ENCODE peak calls at places on chromosomes 12 and 14, in ten cellular contexts. H is IMR-90; Z is ACHN; A is neuronal stem cell; X is mucosa of descending colon; D is stimulated activated CD4-positive, alpha-beta T cell treated with anti-CD3 and anti-CD28 coated beads, Interleukin-2, amount 100 ng/mL, for 48 hours; C is AML-193; N is T-helper 2 cell; Q is SW480; W is Panc1. U is an unnamed sample.

GRCh38 chr14:34129927-34130552 is 179.2 kb upstream of the EGLN3 start:
- DNase-seq in H (no peak), Z (no peak), A (no peak), X (no peak), D (no peak), C (no peak), N (no peak), Q (no peak), W (no peak), U (no peak)

GRCh38 chr14:82796081-82796480 is 1262.4 kb upstream of the SEL1L start:
- DNase-seq in H (no peak), Z (no peak), A (peak), X (no peak), D (no peak), C (no peak), N (no peak), Q (no peak), W (no peak), U (no peak)

GRCh38 chr12:1811281-1811947 is 9.0 kb upstream of the LRTM2 start:
- DNase-seq in H (peak), Z (no peak), A (no peak), X (no peak), D (no peak), C (peak), N (no peak), Q (peak), W (no peak), U (no peak)

GRCh38 chr12:11067514-11067913 is 5.4 kb upstream of the TAS2R46 start:
- DNase-seq in H (peak), Z (no peak), A (no peak), X (peak), D (no peak), C (no peak), N (no peak), Q (no peak), W (no peak), U (no peak)

GRCh38 chr14:71339650-71340415 is 432.6 kb downstream of the PCNX1 start:
- DNase-seq in H (no peak), Z (no peak), A (no peak), X (peak), D (no peak), C (no peak), N (no peak), Q (no peak), W (no peak), U (no peak)

GRCh38 chr12:112419269-112420133 is 754 bp downstream of the PTPN11 start:
- DNase-seq in H (peak), Z (peak), A (peak), X (peak), D (no peak), C (peak), N (no peak), Q (peak), W (no peak), U (peak)

GRCh38 chr12:109609256-109609821 is 35.7 kb downstream of the MVK start:
- DNase-seq in H (no peak), Z (no peak), A (no peak), X (no peak), D (no peak), C (no peak), N (no peak), Q (no peak), W (no peak), U (no peak)

GRCh38 chr12:124165695-124166094 is 129.2 kb upstream of the RFLNA start:
- DNase-seq in H (no peak), Z (no peak), A (no peak), X (peak), D (no peak), C (no peak), N (no peak), Q (no peak), W (no peak), U (no peak)

GRCh38 chr14:87250992-87251391 is 742.0 kb downstream of the GALC start:
- DNase-seq in H (no peak), Z (no peak), A (no peak), X (no peak), D (no peak), C (no peak), N (no peak), Q (no peak), W (no peak), U (no peak)

GRCh38 chr12:48202766-48203165 is 326 bp downstream of the OR10AD1 start:
- DNase-seq in H (no peak), Z (no peak), A (no peak), X (no peak), D (no peak), C (no peak), N (no peak), Q (no peak), W (no peak), U (no peak)

GRCh38 chr14:73014105-73014504 is 12.8 kb downstream of the ZFYVE1 start:
- DNase-seq in H (peak), Z (no peak), A (no peak), X (no peak), D (no peak), C (no peak), N (no peak), Q (no peak), W (no peak), U (no peak)

GRCh38 chr12:50505945-50506344 is 1.2 kb downstream of the DIP2B start:
- DNase-seq in H (no peak), Z (peak), A (no peak), X (peak), D (no peak), C (peak), N (no peak), Q (no peak), W (no peak), U (no peak)

GRCh38 chr14:24312736-24313507 is 1.6 kb downstream of the LTB4R start:
- DNase-seq in H (peak), Z (peak), A (no peak), X (peak), D (no peak), C (peak), N (no peak), Q (no peak), W (no peak), U (no peak)

GRCh38 chr14:68703093-68703492 is 89.8 kb downstream of the ZFP36L1 start:
- DNase-seq in H (peak), Z (peak), A (no peak), X (no peak), D (no peak), C (no peak), N (no peak), Q (peak), W (no peak), U (no peak)

GRCh38 chr14:68466491-68466977 is 326.3 kb downstream of the ZFP36L1 start:
- DNase-seq in H (peak), Z (peak), A (no peak), X (no peak), D (no peak), C (no peak), N (no peak), Q (peak), W (no peak), U (no peak)

GRCh38 chr12:3204143-3204542 is 127.0 kb downstream of the TSPAN9 start:
- DNase-seq in H (no peak), Z (no peak), A (no peak), X (no peak), D (no peak), C (no peak), N (no peak), Q (peak), W (no peak), U (no peak)

GRCh38 chr12:20404576-20405346 is 36.4 kb downstream of the PDE3A start:
- DNase-seq in H (peak), Z (no peak), A (no peak), X (peak), D (no peak), C (peak), N (no peak), Q (peak), W (no peak), U (no peak)

GRCh38 chr12:91355150-91356006 is 172.8 kb upstream of the DCN start:
- DNase-seq in H (peak), Z (peak), A (peak), X (peak), D (peak), C (peak), N (no peak), Q (peak), W (peak), U (peak)

GRCh38 chr12:49121047-49121696 is 10.0 kb downstream of the TUBA1B start:
- DNase-seq in H (peak), Z (peak), A (peak), X (peak), D (no peak), C (peak), N (no peak), Q (peak), W (peak), U (no peak)

GRCh38 chr12:132413931-132414588 is 75.9 kb upstream of the FBRSL1 start:
- DNase-seq in H (no peak), Z (peak), A (no peak), X (no peak), D (no peak), C (no peak), N (no peak), Q (no peak), W (no peak), U (no peak)